ENCODE peak calls at places on chromosome 17, in four cellular contexts. Z is natural killer cell, T is esophagus squamous epithelium, V is amniotic stem cell. O is an unnamed sample.
A peak's percentile ranks its signal among the peaks of the same experiment; 100 is the strongest.

GRCh38 chr17:44924107-44924544 is 8.8 kb upstream of the GFAP start:
- DNase-seq in T (no peak), V (no peak), Z (no peak), O (no peak)

GRCh38 chr17:60817187-60817586 is 139.5 kb downstream of the BCAS3 start:
- DNase-seq in T (no peak), V (peak; percentile 60), Z (no peak), O (no peak)

GRCh38 chr17:31008374-31009035 is 37.7 kb downstream of the RNF135 start:
- DNase-seq in V (no peak), T (no peak), Z (peak; percentile 53), O (no peak)

GRCh38 chr17:16529906-16530305 is 37.9 kb upstream of the LRRC75A start:
- DNase-seq in V (no peak), T (no peak), Z (no peak), O (no peak)

GRCh38 chr17:7589891-7590611 is at the start of gene SOX15:
- DNase-seq in T (no peak), V (no peak), Z (no peak), O (no peak)

GRCh38 chr17:82077617-82078358 is 12.2 kb upstream of the DUS1L start:
- DNase-seq in T (no peak), Z (no peak), V (no peak), O (no peak)

GRCh38 chr17:6061290-6061689 is 8.9 kb upstream of the WSCD1 start:
- DNase-seq in T (no peak), V (peak; percentile 93), Z (no peak), O (no peak)

GRCh38 chr17:75729351-75729750 is 8.1 kb downstream of the ITGB4 start:
- DNase-seq in T (no peak), V (no peak), Z (no peak), O (no peak)

GRCh38 chr17:80260791-80261158 is at the start of gene RNF213:
- DNase-seq in T (no peak), V (no peak), Z (peak; percentile 75), O (no peak)

GRCh38 chr17:46851029-46851741 is at the start of gene WNT9B:
- DNase-seq in V (no peak), Z (no peak), T (no peak), O (no peak)

GRCh38 chr17:40937384-40937819 is at the start of gene KRT23:
- DNase-seq in V (no peak), T (no peak), Z (no peak), O (no peak)

GRCh38 chr17:29620271-29620670 is 2.4 kb downstream of the CORO6 start:
- DNase-seq in T (no peak), Z (no peak), V (no peak), O (no peak)

GRCh38 chr17:15464629-15465028 is 2.8 kb downstream of the CDRT4 start:
- DNase-seq in V (no peak), Z (no peak), T (no peak), O (no peak)

GRCh38 chr17:30380106-30380420 is 1.3 kb downstream of the CPD start:
- DNase-seq in V (no peak), T (no peak), Z (no peak), O (no peak)

GRCh38 chr17:80893604-80894438 is 97.8 kb upstream of the CHMP6 start:
- DNase-seq in V (no peak), T (no peak), Z (no peak), O (no peak)

GRCh38 chr17:46795379-46795952 is 23.0 kb downstream of the WNT3 start:
- DNase-seq in Z (no peak), V (no peak), T (no peak), O (no peak)

GRCh38 chr17:3558603-3559269 is 1.1 kb upstream of the TRPV3 start:
- DNase-seq in Z (no peak), V (no peak), T (peak; percentile 34), O (no peak)

GRCh38 chr17:48961516-48962233 is 6.7 kb downstream of the GIP start:
- DNase-seq in Z (no peak), V (peak; percentile 43), T (no peak), O (no peak)

GRCh38 chr17:66415366-66416206 is 113.2 kb downstream of the PRKCA start:
- DNase-seq in V (no peak), Z (no peak), T (no peak), O (no peak)

O was measured in cerebellar nuclear complex.